ENCODE peak calls at places on chromosome 18, in six cellular contexts. I, K, V, R, U and P are unnamed samples.

GRCh38 chr18:22230403-22231042 is 61.1 kb downstream of the GATA6 start:
- DNase-seq in U (no peak), I (no peak), R (no peak), K (no peak), V (no peak), P (no peak)

GRCh38 chr18:13375302-13376255 is 157.0 kb downstream of the LDLRAD4 start:
- DNase-seq in U (peak; percentile 78), R (peak; percentile 52), I (peak; percentile 84), K (peak; percentile 79), V (peak; percentile 90), P (peak; percentile 35)

GRCh38 chr18:34219651-34220050 is 5.1 kb downstream of the NOL4 start:
- DNase-seq in V (no peak), K (no peak), I (no peak), R (no peak), U (no peak), P (no peak)

GRCh38 chr18:27901424-27902226 is 275.3 kb downstream of the CDH2 start:
- DNase-seq in U (no peak), I (no peak), R (no peak), V (no peak), K (no peak), P (no peak)

GRCh38 chr18:76228716-76229115 is 266.3 kb downstream of the ZNF516 start:
- DNase-seq in K (no peak), I (no peak), V (no peak), U (no peak), R (no peak), P (no peak)

GRCh38 chr18:58257461-58257860 is 213.4 kb downstream of the NEDD4L start:
- DNase-seq in U (no peak), I (no peak), K (no peak), V (no peak), R (no peak), P (no peak)

GRCh38 chr18:7272268-7273049 is 41.6 kb downstream of the LRRC30 start:
- DNase-seq in V (peak; percentile 27), K (no peak), R (peak; percentile 70), I (peak; percentile 69), U (no peak), P (peak; percentile 74)

GRCh38 chr18:961644-962355 is 57.1 kb downstream of the ADCYAP1 start:
- DNase-seq in R (no peak), V (no peak), U (peak; percentile 19), K (no peak), I (no peak), P (peak; percentile 36)

GRCh38 chr18:23129355-23130002 is 5.8 kb upstream of the CABLES1 start:
- DNase-seq in U (no peak), K (no peak), R (no peak), V (no peak), I (no peak), P (no peak)

GRCh38 chr18:59902180-59902992 is 2.6 kb downstream of the PMAIP1 start:
- DNase-seq in K (no peak), I (no peak), V (no peak), R (no peak), U (peak; percentile 32), P (no peak)

GRCh38 chr18:27404855-27405254 is 219.7 kb upstream of the CHST9 start:
- DNase-seq in R (no peak), I (no peak), V (no peak), K (no peak), U (no peak), P (no peak)

GRCh38 chr18:6821346-6821745 is 91.8 kb downstream of the ARHGAP28 start:
- DNase-seq in U (no peak), R (no peak), I (no peak), K (no peak), V (no peak), P (no peak)

GRCh38 chr18:35500113-35500512 is 2.4 kb upstream of the INO80C start:
- DNase-seq in I (no peak), V (no peak), R (no peak), U (no peak), K (no peak), P (no peak)

GRCh38 chr18:76670564-76671288 is 151.6 kb upstream of the ZNF236 start:
- DNase-seq in R (no peak), V (no peak), I (no peak), U (no peak), K (no peak), P (peak; percentile 64)

GRCh38 chr18:66222174-66222573 is 381.7 kb downstream of the CDH19 start:
- DNase-seq in K (no peak), V (no peak), I (no peak), U (no peak), R (no peak), P (no peak)

GRCh38 chr18:47893047-47893446 is 37.4 kb downstream of the SMAD2 start:
- DNase-seq in I (no peak), R (no peak), V (no peak), K (no peak), U (no peak), P (no peak)
- H3K36me3 ChIP-seq in I (peaks cover 30% of the 10 kb centered on the region), R (peaks cover 3% of the 10 kb centered on the region), V (no peaks in the 10 kb centered on the region), K (peaks cover 8% of the 10 kb centered on the region), U (peaks cover 10% of the 10 kb centered on the region), P (no peaks in the 10 kb centered on the region)

GRCh38 chr18:2893676-2894075 is 46.9 kb downstream of the EMILIN2 start:
- DNase-seq in U (no peak), I (no peak), V (no peak), K (no peak), R (no peak), P (no peak)

GRCh38 chr18:2891526-2892431 is 45.0 kb downstream of the EMILIN2 start:
- DNase-seq in U (no peak), R (no peak), V (no peak), I (no peak), K (no peak), P (peak; percentile 12)

GRCh38 chr18:2894841-2895370 is 48.1 kb downstream of the EMILIN2 start:
- DNase-seq in K (no peak), U (no peak), V (no peak), I (no peak), R (no peak), P (no peak)

GRCh38 chr18:2894131-2894840 is 47.5 kb downstream of the EMILIN2 start:
- DNase-seq in U (no peak), K (no peak), V (no peak), I (no peak), R (no peak), P (no peak)

DNA sequence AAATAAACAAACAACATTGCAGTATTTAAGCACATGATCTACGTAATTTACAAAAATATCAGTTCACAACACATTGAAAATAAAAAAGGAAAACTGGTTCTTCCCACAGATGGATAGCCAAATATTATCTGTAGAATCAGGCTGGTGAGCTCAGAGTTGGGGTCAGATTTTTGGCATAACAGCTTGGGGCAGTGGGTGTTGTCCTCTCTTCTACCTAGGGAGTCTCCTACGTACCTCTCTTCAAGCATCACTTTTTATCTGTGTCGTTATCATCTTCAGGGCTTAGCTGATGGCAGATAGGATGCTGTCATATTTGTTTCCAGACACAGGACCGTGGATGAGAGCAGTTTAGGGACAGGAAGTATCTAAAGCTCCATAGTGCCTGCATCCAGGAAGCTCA is 46.2 kb downstream of the EMILIN2 start:
- DNase-seq in R (no peak), U (no peak), I (no peak), V (no peak), K (no peak), P (no peak)
- H3K36me3 ChIP-seq in R (peaks cover 2% of the 10 kb centered on the region), U (no peaks in the 10 kb centered on the region), I (no peaks in the 10 kb centered on the region), V (no peaks in the 10 kb centered on the region), K (no peaks in the 10 kb centered on the region), P (no peaks in the 10 kb centered on the region)

DNA sequence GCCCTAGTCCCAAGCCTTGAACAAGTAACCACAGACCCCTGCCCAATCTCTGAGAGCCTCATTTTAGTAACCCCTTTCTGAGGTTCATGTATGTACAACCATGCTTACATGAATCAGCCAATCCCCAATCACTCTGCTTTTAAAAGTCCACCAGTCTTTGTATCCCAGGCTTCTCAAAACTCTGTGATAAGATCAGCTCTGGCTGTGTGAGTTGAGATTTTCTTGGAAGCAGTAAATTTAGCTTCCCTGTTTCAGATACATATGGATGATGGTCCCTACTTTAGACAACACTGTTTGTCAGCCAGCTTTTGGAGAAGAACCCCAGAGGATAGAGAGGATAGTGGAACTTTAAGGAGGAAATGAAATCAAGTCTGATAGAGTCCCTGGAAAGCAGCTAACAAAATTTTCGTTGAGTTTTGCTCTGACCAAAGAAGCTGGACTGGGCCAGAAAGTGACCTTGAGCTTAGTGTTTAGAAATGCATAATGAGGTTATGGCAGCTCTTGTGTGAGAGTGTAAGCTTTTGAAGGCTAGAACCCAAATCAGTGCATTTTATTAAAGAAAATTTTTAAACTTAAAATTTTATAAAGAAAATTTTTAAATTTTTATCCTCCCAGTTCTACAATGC is 3.7 kb downstream of the ADNP2 start:
- DNase-seq in U (no peak), K (no peak), R (no peak), V (no peak), I (no peak), P (no peak)
- H3K36me3 ChIP-seq in U (no peaks in the 10 kb centered on the region), K (no peaks in the 10 kb centered on the region), R (no peaks in the 10 kb centered on the region), V (no peaks in the 10 kb centered on the region), I (peaks cover 3% of the 10 kb centered on the region), P (no peaks in the 10 kb centered on the region)

DNA sequence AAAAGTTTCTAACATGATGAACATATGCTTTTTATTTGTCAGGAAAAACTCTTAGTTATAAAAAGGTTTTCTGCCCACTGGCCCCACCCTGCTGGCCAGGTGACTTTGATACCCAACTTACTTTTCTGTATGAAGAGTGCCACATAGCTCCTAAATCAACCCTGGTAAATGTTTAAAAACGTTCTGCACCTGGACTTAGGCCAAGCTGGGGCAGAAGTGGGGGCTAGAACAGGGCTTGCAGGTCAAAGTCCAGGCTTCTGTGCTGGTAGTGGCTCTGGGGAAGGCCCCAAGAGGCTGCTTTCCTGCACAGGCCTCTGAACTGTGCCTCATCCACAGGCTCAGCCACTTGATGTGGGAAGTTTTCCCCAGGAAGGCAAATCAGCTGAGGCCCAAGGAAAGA is 171.7 kb downstream of the ANKRD30B start:
- DNase-seq in V (no peak), K (no peak), I (no peak), U (no peak), R (peak; percentile 24), P (no peak)
- H3K36me3 ChIP-seq in V (no peaks in the 10 kb centered on the region), K (no peaks in the 10 kb centered on the region), I (no peaks in the 10 kb centered on the region), U (no peaks in the 10 kb centered on the region), R (no peaks in the 10 kb centered on the region), P (no peaks in the 10 kb centered on the region)

DNA sequence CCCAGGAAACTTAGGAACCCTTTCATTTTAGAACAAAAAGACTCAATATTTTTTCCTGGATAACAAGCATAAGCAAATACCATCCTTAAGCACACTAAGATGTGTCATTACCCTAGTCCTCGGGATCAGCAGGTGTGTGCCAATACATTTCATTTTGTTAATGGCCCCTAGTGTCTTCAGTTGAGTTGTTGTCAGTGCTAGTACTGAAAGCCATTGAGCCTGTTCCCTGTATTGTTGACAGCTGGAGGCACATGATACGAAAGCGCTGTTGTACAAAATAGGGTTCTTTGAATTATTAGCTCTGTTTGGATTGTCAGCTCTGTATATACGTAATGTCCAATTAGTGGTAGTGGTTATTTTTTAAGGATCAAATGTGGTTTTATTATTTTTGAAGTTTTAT is 29.5 kb downstream of the VAPA start:
- DNase-seq in U (no peak), R (no peak), K (no peak), I (no peak), V (no peak), P (no peak)
- H3K36me3 ChIP-seq in U (peaks cover 21% of the 10 kb centered on the region), R (peaks cover 12% of the 10 kb centered on the region), K (peaks cover 5% of the 10 kb centered on the region), I (peaks cover 81% of the 10 kb centered on the region), V (no peaks in the 10 kb centered on the region), P (no peaks in the 10 kb centered on the region)

GRCh38 chr18:62987035-62987830 is 271.9 kb downstream of the PHLPP1 start:
- DNase-seq in I (no peak), V (no peak), R (no peak), U (no peak), K (no peak), P (no peak)
- H3K36me3 ChIP-seq in I (no peaks in the 10 kb centered on the region), V (no peaks in the 10 kb centered on the region), R (no peaks in the 10 kb centered on the region), U (no peaks in the 10 kb centered on the region), K (no peaks in the 10 kb centered on the region), P (no peaks in the 10 kb centered on the region)

GRCh38 chr18:55253814-55254213 is 294.6 kb upstream of the CCDC68 start:
- DNase-seq in U (no peak), K (no peak), V (no peak), R (no peak), I (no peak), P (no peak)
- H3K36me3 ChIP-seq in U (no peaks in the 10 kb centered on the region), K (peaks cover 9% of the 10 kb centered on the region), V (no peaks in the 10 kb centered on the region), R (peaks cover 4% of the 10 kb centered on the region), I (peaks cover 54% of the 10 kb centered on the region), P (no peaks in the 10 kb centered on the region)